ENCODE peak calls at places on chromosomes 5 and 9, in four cellular contexts. O is ovary, M is lower lobe of right lung, E is breast epithelium. N is an unnamed sample. For H3K4me1, the result is how much of the 10 kb centered on the place peaks cover.

GRCh38 chr9:129923589-129923988 is 88.3 kb downstream of the USP20 start:
- DNase-seq in O (no peak), M (no peak), E (no peak), N (no peak)

GRCh38 chr9:77595426-77596051 is 52.6 kb downstream of the GNA14 start:
- DNase-seq in O (no peak), M (no peak), E (no peak), N (no peak)

GRCh38 chr9:6153425-6153824 is 62.2 kb upstream of the IL33 start:
- DNase-seq in O (no peak), M (no peak), E (no peak), N (no peak)

GRCh38 chr5:10288600-10289213 is 19.0 kb downstream of the CMBL start:
- DNase-seq in O (peak), M (peak), E (peak), N (peak)

GRCh38 chr5:83313431-83313830 is 158.1 kb upstream of the VCAN start:
- DNase-seq in O (no peak), M (no peak), E (no peak), N (no peak)

GRCh38 chr9:130713286-130713975 is 19.9 kb downstream of the EXOSC2 start:
- DNase-seq in O (no peak), M (no peak), E (no peak), N (no peak)

GRCh38 chr5:154478752-154479159 is 729 bp upstream of the HAND1 start:
- DNase-seq in O (no peak), M (no peak), E (no peak), N (no peak)

GRCh38 chr5:3139596-3139995 is 388.1 kb upstream of the IRX2 start:
- DNase-seq in O (no peak), M (no peak), E (no peak), N (no peak)

GRCh38 chr9:21994526-21994995 is at the start of gene CDKN2B-AS1:
- DNase-seq in O (peak), M (peak), E (no peak), N (peak)

GRCh38 chr5:169686137-169686536 is 49.1 kb downstream of the DOCK2 start:
- DNase-seq in O (no peak), M (no peak), E (no peak), N (no peak)

GRCh38 chr5:150058480-150059126 is 27.8 kb downstream of the CSF1R start:
- DNase-seq in O (no peak), M (no peak), E (no peak), N (peak)

GRCh38 chr5:148454576-148454975 is 70.8 kb downstream of the FBXO38 start:
- DNase-seq in O (no peak), M (no peak), E (no peak), N (no peak)

GRCh38 chr5:148458036-148458888 is 74.5 kb downstream of the FBXO38 start:
- DNase-seq in O (no peak), M (no peak), E (no peak), N (no peak)

GRCh38 chr5:148455055-148455675 is 71.4 kb downstream of the FBXO38 start:
- DNase-seq in O (no peak), M (no peak), E (no peak), N (no peak)

GRCh38 chr5:148457183-148457620 is 73.4 kb downstream of the FBXO38 start:
- DNase-seq in O (no peak), M (no peak), E (no peak), N (no peak)

GRCh38 chr5:148452499-148453193 is 68.9 kb downstream of the FBXO38 start:
- DNase-seq in O (no peak), M (no peak), E (no peak), N (no peak)
- H3K27ac ChIP-seq in O (no peak), M (no peak), E (no peak), N (no peak)

GRCh38 chr9:34594177-34594576 is 4.7 kb upstream of the CNTFR start:
- DNase-seq in O (peak), M (no peak), E (no peak), N (no peak)
- H3K4me1 ChIP-seq in O (under half), M (under half), E (under half), N (under half)

DNA sequence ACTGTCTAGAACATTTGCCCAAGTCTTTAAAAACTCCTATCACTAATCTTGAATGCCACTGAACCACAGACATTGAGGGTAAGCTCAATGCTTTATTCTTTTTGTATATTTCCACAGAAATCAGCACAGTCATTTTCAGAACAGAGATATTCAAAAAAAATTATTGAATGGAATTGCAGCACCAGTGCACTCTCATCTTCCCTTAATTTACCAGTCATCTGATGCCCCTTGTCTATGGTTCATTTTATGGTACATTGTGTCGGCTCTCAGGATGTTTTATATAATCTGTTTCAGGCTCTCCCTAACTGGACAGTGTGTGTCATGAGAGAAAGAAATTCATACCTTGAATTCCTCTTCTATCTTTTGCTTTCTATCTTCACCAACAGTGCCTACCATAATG is 158.4 kb upstream of the NR4A3 start:
- DNase-seq in O (no peak), M (no peak), E (no peak), N (no peak)
- H3K27ac ChIP-seq in O (no peak), M (no peak), E (no peak), N (no peak)

DNA sequence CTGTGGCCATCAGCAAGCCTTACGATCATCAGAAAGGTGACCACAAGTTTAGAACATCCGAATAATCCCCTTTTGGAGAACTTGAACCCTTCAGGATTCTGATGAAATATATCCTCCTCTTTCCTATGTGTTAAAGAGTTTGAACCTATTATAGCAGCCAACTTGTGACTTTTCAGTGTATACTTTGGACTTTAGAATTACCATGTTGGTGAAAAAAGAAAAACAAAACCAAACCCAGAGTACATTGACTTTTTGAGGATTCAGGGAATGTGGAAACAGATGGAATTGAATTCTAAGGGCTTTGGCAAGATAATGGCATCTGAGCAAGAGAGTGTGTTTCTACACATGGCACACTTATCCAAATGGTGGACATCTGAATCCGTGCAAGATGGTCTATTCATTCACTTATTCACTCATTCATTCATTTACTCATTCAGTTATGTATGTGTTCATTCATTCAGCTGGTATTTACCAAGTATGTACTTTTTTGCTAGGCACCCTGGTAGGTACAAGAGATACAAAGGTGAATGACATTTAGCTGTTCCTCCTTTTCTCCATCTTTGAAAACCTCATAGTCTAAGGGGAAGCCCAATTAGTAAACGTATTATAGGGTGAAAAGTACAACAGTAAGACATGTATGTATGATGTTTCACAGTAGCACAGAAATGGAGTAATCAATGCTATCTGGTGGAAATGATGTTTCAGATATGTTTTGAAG is 91.8 kb downstream of the PRDM6 start:
- DNase-seq in O (no peak), M (no peak), E (no peak), N (no peak)
- H3K4me1 ChIP-seq in O (under half), M (under half), E (under half), N (under half)

GRCh38 chr5:37520811-37521210 is 141.7 kb downstream of the WDR70 start:
- DNase-seq in O (no peak), M (no peak), E (no peak), N (no peak)
- H3K27ac ChIP-seq in O (no peak), M (no peak), E (no peak), N (no peak)

GRCh38 chr5:133293953-133294352 is 242.1 kb downstream of the HSPA4 start:
- DNase-seq in O (no peak), M (no peak), E (no peak), N (no peak)

GRCh38 chr5:133295520-133295919 is 243.7 kb downstream of the HSPA4 start:
- DNase-seq in O (no peak), M (no peak), E (no peak), N (no peak)

GRCh38 chr5:133292300-133292699 is 240.5 kb downstream of the HSPA4 start:
- DNase-seq in O (no peak), M (no peak), E (no peak), N (no peak)

GRCh38 chr5:133296624-133297023 is 244.8 kb downstream of the HSPA4 start:
- DNase-seq in O (no peak), M (no peak), E (no peak), N (no peak)

GRCh38 chr5:133294380-133294779 is 242.6 kb downstream of the HSPA4 start:
- DNase-seq in O (no peak), M (no peak), E (no peak), N (no peak)
- H3K4me1 ChIP-seq in O (under half), M (under half), E (under half), N (under half)

GRCh38 chr5:39428639-39429038 is 3.9 kb upstream of the DAB2 start:
- DNase-seq in O (no peak), M (no peak), E (no peak), N (no peak)

GRCh38 chr5:39427633-39428032 is 2.9 kb upstream of the DAB2 start:
- DNase-seq in O (no peak), M (no peak), E (no peak), N (no peak)

GRCh38 chr5:39424751-39425524 is at the start of gene DAB2:
- DNase-seq in O (peak), M (peak), E (peak), N (peak)

GRCh38 chr5:39426136-39426535 is 1.4 kb upstream of the DAB2 start:
- DNase-seq in O (no peak), M (no peak), E (no peak), N (no peak)

GRCh38 chr5:39427225-39427624 is 2.4 kb upstream of the DAB2 start:
- DNase-seq in O (no peak), M (no peak), E (no peak), N (no peak)
- H3K27ac ChIP-seq in O (no peak), M (peak), E (peak), N (no peak)

GRCh38 chr5:119321569-119322311 is 34.1 kb upstream of the TNFAIP8 start:
- DNase-seq in O (no peak), M (no peak), E (no peak), N (no peak)

GRCh38 chr5:119323630-119324000 is 32.2 kb upstream of the TNFAIP8 start:
- DNase-seq in O (no peak), M (no peak), E (no peak), N (no peak)

GRCh38 chr5:119324842-119325241 is 31.0 kb upstream of the TNFAIP8 start:
- DNase-seq in O (no peak), M (no peak), E (no peak), N (no peak)

GRCh38 chr5:119322312-119322947 is 33.4 kb upstream of the TNFAIP8 start:
- DNase-seq in O (no peak), M (no peak), E (no peak), N (no peak)

DNA sequence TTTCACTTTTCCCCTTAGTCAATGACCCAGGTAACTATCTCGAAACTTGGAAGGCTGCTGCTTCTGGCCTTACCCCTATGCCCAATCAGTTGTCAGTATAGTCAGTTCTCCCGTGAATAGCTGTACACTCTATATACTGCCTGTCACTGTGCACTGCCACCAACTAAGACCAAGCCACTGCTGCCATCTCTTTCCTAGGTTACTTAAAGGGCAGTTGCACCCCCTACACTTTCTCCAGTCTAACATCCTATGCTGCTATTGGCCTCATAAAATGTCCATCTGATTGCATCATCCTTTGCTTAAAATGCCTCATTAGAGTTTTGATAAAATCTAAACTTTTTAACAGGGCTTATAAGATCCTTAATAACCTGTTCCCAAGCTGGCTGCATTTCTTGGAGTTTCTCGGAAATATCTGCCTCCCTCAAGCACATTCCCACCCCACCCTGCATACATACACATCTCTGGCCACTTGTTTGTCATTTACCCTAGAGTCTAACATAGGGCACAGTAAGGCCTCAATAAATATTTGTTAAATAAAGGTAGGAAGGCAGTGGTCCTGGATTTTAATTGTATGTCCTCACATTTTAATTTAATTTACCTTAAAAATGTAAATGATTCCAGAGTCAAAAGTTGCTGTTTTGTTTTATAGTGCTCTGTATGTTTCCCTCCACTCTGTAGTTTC is 32.7 kb upstream of the TNFAIP8 start:
- DNase-seq in O (no peak), M (no peak), E (no peak), N (no peak)
- H3K4me1 ChIP-seq in O (under half), M (under half), E (under half), N (under half)

DNA sequence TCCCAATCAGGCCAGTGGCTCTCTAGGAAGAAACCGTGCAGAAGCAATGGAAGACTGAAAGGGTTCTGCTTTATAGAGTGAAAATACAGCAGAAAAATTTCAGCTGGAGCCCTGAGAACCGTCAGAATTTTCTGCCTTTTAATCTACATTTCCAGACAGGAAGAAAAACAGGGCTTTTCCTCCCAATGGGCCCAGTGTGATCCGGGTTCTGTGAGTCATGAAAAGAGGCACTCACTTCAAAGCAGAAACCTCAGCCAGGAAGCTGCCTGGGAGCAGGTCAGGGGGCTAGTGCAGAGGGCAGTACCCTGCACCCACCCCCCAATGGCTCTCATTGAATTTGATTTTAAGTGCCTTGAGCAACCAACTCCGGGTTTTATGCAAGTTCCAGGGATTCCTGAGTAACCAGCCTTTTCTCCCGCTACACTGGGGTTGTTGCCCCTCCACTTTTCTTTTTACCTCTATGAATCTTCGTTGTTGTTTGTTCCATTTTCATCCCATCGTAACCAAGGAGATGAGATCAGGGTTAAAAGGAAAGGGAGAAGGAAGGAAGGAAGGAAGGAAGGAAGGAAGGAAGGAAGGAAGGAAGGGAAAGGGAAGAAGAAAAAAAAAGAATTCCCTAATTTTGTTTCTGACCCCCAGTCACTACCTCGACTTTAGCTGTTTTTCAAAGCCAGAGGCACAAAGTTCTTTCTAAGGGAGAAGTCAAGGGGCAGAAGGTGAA is 1.3 kb downstream of the BARHL1 start:
- DNase-seq in O (no peak), M (no peak), E (no peak), N (no peak)
- H3K27ac ChIP-seq in O (no peak), M (no peak), E (no peak), N (no peak)